ENCODE peak calls at places on chromosome 4, in four cellular contexts. A, T, H and C are unnamed samples.

GRCh38 chr4:83552085-83552484 is 16.2 kb downstream of the GPAT3 start:
- DNase-seq in A (peak), T (no peak), H (no peak), C (peak)

GRCh38 chr4:137307806-137308205 is 224.5 kb downstream of the PCDH18 start:
- DNase-seq in A (no peak), T (no peak), H (no peak), C (peak)

GRCh38 chr4:163736876-163737275 is 242.4 kb downstream of the TMA16 start:
- DNase-seq in A (no peak), T (no peak), H (no peak), C (no peak)

GRCh38 chr4:53012738-53013137 is 150.6 kb downstream of the RASL11B start:
- DNase-seq in A (no peak), T (no peak), H (no peak), C (peak)

GRCh38 chr4:28241021-28241420 is 1380.4 kb downstream of the STIM2 start:
- DNase-seq in A (no peak), T (no peak), H (no peak), C (no peak)

GRCh38 chr4:73620115-73620792 is at the start of gene RASSF6:
- DNase-seq in A (no peak), T (peak), H (peak), C (no peak)

GRCh38 chr4:184448828-184449227 is 25.5 kb downstream of the IRF2 start:
- DNase-seq in A (no peak), T (no peak), H (no peak), C (peak)

GRCh38 chr4:68651932-68652331 is 18.5 kb downstream of the UGT2B15 start:
- DNase-seq in A (no peak), T (no peak), H (no peak), C (no peak)

GRCh38 chr4:100591156-100591876 is 73.5 kb upstream of the EMCN start:
- DNase-seq in A (no peak), T (no peak), H (peak), C (peak)

GRCh38 chr4:25949166-25949748 is 35.2 kb downstream of the SMIM20 start:
- DNase-seq in A (no peak), T (no peak), H (no peak), C (no peak)

DNA sequence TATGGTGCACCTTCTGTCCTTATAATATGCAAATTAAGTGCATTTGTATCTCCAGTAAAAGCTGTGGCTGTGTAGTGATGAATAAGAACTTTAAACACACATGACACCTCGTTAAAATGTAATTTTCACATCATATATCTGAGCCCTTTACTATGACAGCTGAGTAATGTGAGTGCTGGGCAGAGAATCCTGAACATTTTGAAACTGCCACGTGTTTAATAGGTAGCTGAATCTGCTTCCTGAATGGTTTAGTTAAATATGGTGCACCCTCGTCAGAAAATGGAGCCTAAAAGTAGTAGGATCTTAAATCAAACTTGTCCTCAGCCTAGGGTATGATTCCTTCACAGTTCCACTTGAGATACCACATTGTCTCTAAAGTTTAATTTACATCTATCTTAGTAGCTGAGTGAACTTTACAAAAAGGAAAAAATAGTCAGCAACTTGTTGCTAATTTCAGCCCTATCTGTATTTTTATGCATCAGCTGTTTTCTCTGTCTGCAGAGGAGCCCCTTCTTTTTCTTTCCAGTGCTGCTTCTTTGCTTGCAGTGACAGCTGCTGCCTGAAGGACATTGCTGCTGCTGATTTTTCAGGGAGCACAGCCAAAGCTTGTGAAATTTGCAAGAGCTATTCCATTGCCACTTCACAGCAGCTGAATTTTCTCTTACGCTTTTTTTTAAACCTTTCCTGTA is 541.0 kb downstream of the ADGRL3 start:
- DNase-seq in A (no peak), T (no peak), H (peak), C (no peak)
- TF ChIP-seq CTCF in A (no peak), T (no peak), H (no peak), C (no peak)

GRCh38 chr4:139278450-139278849 is 1.6 kb downstream of the MGARP start:
- DNase-seq in A (no peak), T (no peak), H (no peak), C (no peak)
- H3K4me3 ChIP-seq in A (no peak), T (no peak), H (no peak), C (no peak)

GRCh38 chr4:105670684-105671083 is 37.8 kb downstream of the INTS12 start:
- DNase-seq in A (no peak), T (no peak), H (no peak), C (no peak)
- TF ChIP-seq CTCF in A (no peak), T (no peak), H (no peak), C (no peak)

GRCh38 chr4:113566015-113566795 is 195.3 kb downstream of the CAMK2D start:
- DNase-seq in A (no peak), T (no peak), H (no peak), C (no peak)

GRCh38 chr4:113565702-113566012 is 195.9 kb downstream of the CAMK2D start:
- DNase-seq in A (no peak), T (no peak), H (no peak), C (no peak)

GRCh38 chr4:113564493-113564892 is 197.0 kb downstream of the CAMK2D start:
- DNase-seq in A (no peak), T (no peak), H (no peak), C (no peak)

GRCh38 chr4:113561758-113562157 is 199.8 kb downstream of the CAMK2D start:
- DNase-seq in A (no peak), T (no peak), H (no peak), C (no peak)

GRCh38 chr4:113563691-113564378 is 197.7 kb downstream of the CAMK2D start:
- DNase-seq in A (no peak), T (no peak), H (no peak), C (no peak)
- H3K4me3 ChIP-seq in A (no peak), T (no peak), H (no peak), C (no peak)

DNA sequence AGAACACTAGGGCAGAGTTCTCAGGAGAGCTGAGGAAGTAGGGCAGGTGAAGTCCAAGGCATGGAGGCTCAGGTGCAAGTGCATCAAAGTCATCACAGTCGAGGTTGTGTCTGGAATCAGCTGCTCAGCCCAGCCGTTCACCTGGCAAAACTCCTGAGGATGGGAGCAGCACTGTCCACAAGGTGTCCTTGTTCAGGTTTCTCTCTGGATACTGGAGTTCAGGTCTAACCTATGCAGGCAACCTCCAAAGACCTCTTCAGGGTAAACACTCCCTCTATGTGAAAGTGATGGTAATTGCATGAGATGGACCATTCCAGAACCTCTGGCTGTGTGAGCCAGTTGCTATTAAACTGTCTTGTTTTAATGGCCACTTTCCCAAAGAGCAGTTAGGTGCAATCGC is 120.2 kb upstream of the PSAPL1 start:
- DNase-seq in A (no peak), T (no peak), H (no peak), C (no peak)
- TF ChIP-seq CTCF in A (peak), T (no peak), H (no peak), C (no peak)